ENCODE peak calls at places on chromosome 6, in eight cellular contexts. R, S, M, O, U, T, D and H are unnamed samples.

GRCh38 chr6:106520711-106521367 is 108.5 kb downstream of the RTN4IP1 start:
- DNase-seq in U (no peak), T (no peak), O (no peak), S (no peak), D (no peak), M (no peak), R (peak), H (no peak)

GRCh38 chr6:106510090-106510970 is 119.0 kb downstream of the RTN4IP1 start:
- DNase-seq in S (peak), M (peak), R (peak), T (peak), U (peak), O (no peak), D (peak), H (peak)

GRCh38 chr6:155314773-155315515 is 660 bp upstream of the TFB1M start:
- DNase-seq in R (no peak), M (no peak), S (peak), U (no peak), O (peak), T (peak), D (peak), H (peak)

GRCh38 chr6:30939473-30939872 is 1.3 kb upstream of the MUCL3 start:
- DNase-seq in T (no peak), U (no peak), M (no peak), S (no peak), R (no peak), D (no peak), O (no peak), H (no peak)

GRCh38 chr6:169168302-169168630 is 85.4 kb downstream of the THBS2 start:
- DNase-seq in U (no peak), O (no peak), M (no peak), D (no peak), S (no peak), T (no peak), R (no peak), H (no peak)

GRCh38 chr6:86937219-86938079 is at the start of gene HTR1E:
- DNase-seq in O (peak), S (no peak), R (no peak), D (peak), M (peak), U (peak), T (peak), H (peak)

GRCh38 chr6:148736779-148737412 is 9.9 kb upstream of the UST start:
- DNase-seq in S (no peak), U (no peak), D (no peak), T (no peak), O (no peak), R (no peak), M (no peak), H (no peak)

GRCh38 chr6:167799033-167799933 is 27.4 kb upstream of the AFDN start:
- DNase-seq in S (no peak), T (no peak), R (no peak), M (no peak), D (peak), O (no peak), U (peak), H (peak)